ENCODE peak calls at places on chromosomes 11 and 22, in nine cellular contexts. N is cardiac fibroblast, C is ovary, T is progenitor cell of endocrine pancreas, J is fibroblast of pulmonary artery, S is psoas muscle, R is WTC11, F is kidney, W is HFF-Myc. P is an unnamed sample.

GRCh38 chr11:19441752-19442553 is 201.2 kb upstream of the E2F8 start:
- DNase-seq in S (peak), T (no peak), C (peak), W (peak), R (no peak), N (peak), J (peak), F (peak), P (peak)

GRCh38 chr11:74427377-74427776 is 29.1 kb upstream of the PGM2L1 start:
- DNase-seq in N (no peak), F (no peak), R (no peak), T (no peak), J (no peak), W (no peak), C (no peak), S (no peak), P (no peak)

GRCh38 chr22:26321469-26321913 is 107.6 kb upstream of the ASPHD2 start:
- DNase-seq in S (peak), W (peak), C (no peak), N (peak), T (no peak), J (peak), R (no peak), F (no peak), P (peak)

GRCh38 chr11:27468643-27469332 is 3.8 kb downstream of the LGR4 start:
- DNase-seq in F (no peak), R (no peak), J (no peak), C (no peak), T (no peak), N (peak), W (no peak), S (no peak), P (no peak)

GRCh38 chr11:15947681-15948648 is 408.4 kb downstream of the SOX6 start:
- DNase-seq in J (no peak), T (no peak), F (no peak), W (no peak), C (no peak), N (no peak), R (no peak), S (no peak), P (no peak)

GRCh38 chr11:121293276-121293569 is 652 bp downstream of the SC5D start:
- DNase-seq in N (peak), S (no peak), W (no peak), J (peak), T (no peak), R (no peak), C (no peak), F (no peak), P (no peak)

GRCh38 chr11:131186629-131187075 is 183.8 kb upstream of the NTM start:
- DNase-seq in C (no peak), S (no peak), W (no peak), R (no peak), J (no peak), T (no peak), N (no peak), F (no peak), P (no peak)

GRCh38 chr11:124938206-124938765 is 2.4 kb upstream of the HEPACAM start:
- DNase-seq in J (peak), F (no peak), R (no peak), N (no peak), C (no peak), W (no peak), T (no peak), S (no peak), P (no peak)

GRCh38 chr22:42065408-42066132 is 5.0 kb downstream of the NAGA start:
- DNase-seq in T (no peak), C (no peak), J (no peak), N (no peak), R (peak), F (peak), S (no peak), W (no peak), P (no peak)

GRCh38 chr11:123062892-123063395 is 1.0 kb upstream of the HSPA8 start:
- DNase-seq in T (no peak), F (no peak), C (no peak), R (no peak), N (peak), W (no peak), J (peak), S (no peak), P (no peak)

GRCh38 chr11:68010058-68011041 is at the start of gene ALDH3B1:
- DNase-seq in W (peak), C (peak), F (peak), T (peak), R (peak), N (peak), S (peak), J (peak), P (peak)

GRCh38 chr11:47966621-47967020 is 13.7 kb upstream of the PTPRJ start:
- DNase-seq in T (no peak), F (no peak), W (no peak), R (no peak), J (no peak), N (no peak), C (no peak), S (no peak), P (no peak)

GRCh38 chr11:79119491-79120284 is 321.1 kb downstream of the TENM4 start:
- DNase-seq in F (no peak), C (no peak), S (no peak), T (no peak), R (no peak), W (no peak), N (no peak), J (no peak), P (no peak)

GRCh38 chr22:17792289-17792688 is 18.0 kb upstream of the BID start:
- DNase-seq in C (no peak), W (no peak), T (no peak), N (no peak), J (no peak), R (peak), S (no peak), F (no peak), P (no peak)

GRCh38 chr11:69377029-69377952 is 83.3 kb downstream of the MYEOV start:
- DNase-seq in J (no peak), N (no peak), F (peak), C (peak), T (no peak), W (no peak), S (peak), R (peak), P (no peak)

GRCh38 chr22:30822216-30823014 is 127.7 kb downstream of the OSBP2 start:
- DNase-seq in T (no peak), F (no peak), C (no peak), R (peak), S (no peak), N (no peak), J (no peak), W (no peak), P (no peak)

GRCh38 chr11:85889676-85890579 is 34.7 kb downstream of the CCDC83 start:
- DNase-seq in F (no peak), C (no peak), J (peak), T (no peak), N (peak), R (no peak), S (no peak), W (no peak), P (no peak)

GRCh38 chr11:29282088-29282487 is 734.7 kb downstream of the KCNA4 start:
- DNase-seq in N (peak), W (peak), T (no peak), R (no peak), J (peak), F (no peak), S (no peak), C (no peak), P (no peak)

GRCh38 chr22:31754813-31755212 is 994 bp downstream of the DEPDC5 start:
- DNase-seq in T (no peak), F (no peak), C (no peak), S (no peak), J (no peak), N (peak), W (no peak), R (no peak), P (no peak)

GRCh38 chr22:21816787-21817496 is 50.5 kb downstream of the MAPK1 start:
- DNase-seq in C (no peak), J (peak), W (peak), S (no peak), R (no peak), N (peak), F (no peak), T (no peak), P (peak)

GRCh38 chr11:20962581-20962980 is 293.2 kb downstream of the NELL1 start:
- DNase-seq in C (no peak), J (no peak), R (no peak), F (no peak), N (no peak), W (no peak), T (no peak), S (no peak), P (no peak)

GRCh38 chr11:92890836-92891235 is 78.6 kb upstream of the MTNR1B start:
- DNase-seq in R (no peak), N (no peak), C (no peak), F (no peak), T (no peak), J (no peak), W (no peak), S (no peak), P (no peak)

GRCh38 chr11:27716850-27717249 is 16.6 kb upstream of the BDNF start:
- DNase-seq in S (no peak), T (no peak), R (no peak), W (no peak), C (no peak), F (no peak), J (peak), N (peak), P (no peak)

GRCh38 chr11:35282226-35282882 is 137.0 kb downstream of the SLC1A2 start:
- DNase-seq in N (peak), C (no peak), W (no peak), F (no peak), R (no peak), T (no peak), S (no peak), J (peak), P (no peak)

GRCh38 chr22:30826670-30827355 is 132.1 kb downstream of the OSBP2 start:
- DNase-seq in C (no peak), T (no peak), R (no peak), F (peak), J (no peak), W (no peak), S (no peak), N (no peak), P (no peak)

GRCh38 chr11:2098691-2099522 is 40.3 kb downstream of the IGF2 start:
- DNase-seq in R (no peak), J (no peak), C (no peak), F (peak), W (no peak), T (no peak), N (no peak), S (no peak), P (no peak)

DNA sequence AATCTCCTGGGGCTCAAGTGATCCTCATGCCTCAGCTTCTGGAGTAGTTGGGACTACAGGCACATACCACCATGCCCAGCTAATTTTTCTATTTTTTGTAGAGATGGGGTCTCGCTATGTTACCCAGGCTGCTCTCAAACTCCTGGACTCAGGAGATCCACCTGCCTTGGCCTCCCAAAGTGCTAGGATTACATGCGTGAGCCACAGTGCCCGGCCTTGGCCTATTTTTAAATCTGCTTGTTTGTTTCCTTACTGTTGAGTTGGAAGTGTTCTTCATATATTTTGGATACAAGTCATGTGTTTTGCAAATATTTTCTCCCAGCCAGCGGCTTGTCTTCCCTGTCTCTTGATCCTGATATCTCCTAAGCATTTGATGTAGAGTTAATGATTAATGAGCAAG is 5.0 kb downstream of the PARVB start:
- DNase-seq in C (no peak), R (no peak), F (no peak), N (no peak), W (no peak), T (no peak), S (no peak), J (no peak), P (no peak)
- TF ChIP-seq CTCF in C (no peak), R (no peak), F (no peak), N (no peak), W (no peak), T (no peak), S (no peak), J (no peak), P (no peak)

GRCh38 chr22:35761037-35761436 is 43.4 kb downstream of the APOL5 start:
- DNase-seq in W (no peak), J (peak), R (no peak), S (no peak), C (no peak), F (no peak), T (no peak), N (peak), P (no peak)
- TF ChIP-seq CTCF in W (peak), J (peak), R (peak), S (peak), C (no peak), F (peak), T (peak), N (no peak), P (peak)

GRCh38 chr11:45890886-45891550 is 5.6 kb downstream of the MAPK8IP1 start:
- DNase-seq in W (no peak), S (peak), C (no peak), F (peak), R (no peak), J (no peak), N (no peak), T (no peak), P (no peak)
- TF ChIP-seq CTCF in W (no peak), S (no peak), C (no peak), F (no peak), R (no peak), J (no peak), N (no peak), T (no peak), P (no peak)

GRCh38 chr11:104256525-104256924 is 92.6 kb upstream of the PDGFD start:
- DNase-seq in T (no peak), S (no peak), C (no peak), W (no peak), R (no peak), F (no peak), J (peak), N (peak), P (no peak)
- TF ChIP-seq CTCF in T (no peak), S (peak), C (no peak), W (no peak), R (no peak), F (no peak), J (peak), N (peak), P (no peak)

GRCh38 chr11:898160-898517 is 12.5 kb downstream of the CHID1 start:
- DNase-seq in J (peak), W (no peak), C (no peak), T (no peak), N (peak), R (peak), S (no peak), F (no peak), P (no peak)
- TF ChIP-seq CTCF in J (peak), W (peak), C (no peak), T (no peak), N (peak), R (peak), S (no peak), F (no peak), P (peak)

DNA sequence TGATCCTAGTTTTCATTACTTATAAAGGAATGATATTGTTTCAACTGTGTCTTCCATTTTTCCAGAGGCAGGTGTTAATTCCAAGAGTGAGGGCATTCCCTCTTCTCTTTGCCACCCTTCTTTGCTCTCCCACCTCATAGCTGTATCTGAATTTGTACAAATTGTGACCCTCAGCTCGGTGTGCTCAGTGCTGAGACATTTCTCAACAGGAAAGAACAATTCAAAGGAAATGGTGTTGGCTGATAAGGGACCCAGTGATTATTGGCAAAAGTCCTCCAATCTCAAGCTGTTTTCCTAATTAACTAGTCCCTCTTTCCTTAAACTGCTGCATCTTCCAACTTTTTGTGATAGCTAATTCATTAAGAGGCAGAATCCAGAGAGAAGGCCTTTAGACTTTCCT is 408.9 kb upstream of the SYN3 start:
- DNase-seq in J (no peak), R (no peak), T (no peak), N (no peak), S (no peak), C (no peak), W (no peak), F (no peak), P (no peak)
- TF ChIP-seq CTCF in J (no peak), R (no peak), T (no peak), N (no peak), S (no peak), C (no peak), W (no peak), F (no peak), P (no peak)

GRCh38 chr11:64917663-64917995 is 620 bp upstream of the ATG2A start:
- DNase-seq in N (peak), F (no peak), S (no peak), R (no peak), T (no peak), W (no peak), C (no peak), J (no peak), P (no peak)
- TF ChIP-seq CTCF in N (no peak), F (no peak), S (no peak), R (no peak), T (no peak), W (no peak), C (no peak), J (no peak), P (no peak)